ENCODE peak calls at places on chromosomes 13 and 19, in eight cellular contexts. L is ascending aorta, R is SK-N-SH, A is left lung, G is heart left ventricle, O is thoracic aorta, T is heart right ventricle, P is lower lobe of right lung. B is an unnamed sample.

GRCh38 chr13:40662866-40663265 is 3.6 kb downstream of the FOXO1 start:
- DNase-seq in L (no peak), A (no peak), T (no peak), P (no peak), O (no peak), G (no peak), R (no peak), B (no peak)

GRCh38 chr19:45171211-45171623 is 6.8 kb downstream of the TRAPPC6A start:
- DNase-seq in O (no peak), L (no peak), G (no peak), T (no peak), R (no peak), A (no peak), P (no peak), B (no peak)

GRCh38 chr19:56105090-56105701 is 15.9 kb downstream of the ZNF787 start:
- DNase-seq in P (peak), T (peak), L (peak), R (no peak), O (peak), A (peak), G (peak), B (peak)

GRCh38 chr19:35207391-35207871 is 21.1 kb downstream of the FAM187B start:
- DNase-seq in R (no peak), A (no peak), P (no peak), T (no peak), O (no peak), G (no peak), L (no peak), B (no peak)

GRCh38 chr19:15280915-15281683 is 48.9 kb upstream of the EPHX3 start:
- DNase-seq in A (peak), G (peak), P (peak), O (no peak), T (peak), L (peak), R (peak), B (peak)

GRCh38 chr19:32196690-32197420 is 148.6 kb upstream of the ZNF507 start:
- DNase-seq in R (no peak), G (no peak), P (no peak), L (no peak), O (no peak), A (no peak), T (no peak), B (no peak)

GRCh38 chr13:19772306-19772705 is 10.4 kb downstream of the PSPC1 start:
- DNase-seq in A (no peak), L (peak), O (no peak), G (no peak), R (no peak), P (no peak), T (no peak), B (no peak)

GRCh38 chr13:55432814-55433213 is 1707.9 kb upstream of the PRR20A start:
- DNase-seq in L (no peak), R (no peak), T (no peak), A (no peak), G (no peak), O (no peak), P (no peak), B (no peak)

GRCh38 chr19:49212302-49212701 is 54.7 kb downstream of the TRPM4 start:
- DNase-seq in P (no peak), T (no peak), L (no peak), A (no peak), G (no peak), O (no peak), R (no peak), B (no peak)

GRCh38 chr19:35718345-35719041 is 690 bp downstream of the KMT2B start:
- DNase-seq in O (no peak), T (peak), G (no peak), A (peak), P (peak), R (peak), L (peak), B (peak)

GRCh38 chr19:38511074-38511708 is 77.7 kb downstream of the RYR1 start:
- DNase-seq in T (no peak), G (no peak), A (peak), P (no peak), R (no peak), O (no peak), L (no peak), B (no peak)

GRCh38 chr19:40411125-40411842 is 1.9 kb downstream of the PRX start:
- DNase-seq in G (peak), L (no peak), T (peak), A (no peak), O (no peak), P (no peak), R (peak), B (no peak)

GRCh38 chr19:6963937-6964336 is 57.3 kb downstream of the MBD3L2B start:
- DNase-seq in O (no peak), L (no peak), R (no peak), A (no peak), P (no peak), G (no peak), T (no peak), B (no peak)

GRCh38 chr19:7636691-7637373 is at the start of gene STXBP2:
- DNase-seq in L (peak), P (peak), T (peak), A (peak), R (peak), G (no peak), O (no peak), B (no peak)

GRCh38 chr19:2231621-2232221 is 4.4 kb downstream of the PLEKHJ1 start:
- DNase-seq in L (no peak), T (no peak), G (no peak), O (no peak), R (peak), A (no peak), P (no peak), B (peak)

GRCh38 chr13:71867101-71867814 is at the start of gene DACH1:
- DNase-seq in O (no peak), R (peak), A (peak), L (peak), P (peak), G (peak), T (peak), B (peak)

GRCh38 chr19:4454621-4454951 is 3.0 kb downstream of the UBXN6 start:
- DNase-seq in T (no peak), P (no peak), O (no peak), R (no peak), L (no peak), A (no peak), G (no peak), B (no peak)
- H3K27ac ChIP-seq in T (no peak), P (no peak), O (no peak), R (no peak), L (no peak), A (no peak), G (peak), B (no peak)

GRCh38 chr19:46371371-46371901 is 24.5 kb downstream of the PPP5C start:
- DNase-seq in G (no peak), A (peak), O (no peak), P (no peak), R (no peak), L (peak), T (no peak), B (no peak)

GRCh38 chr19:46374526-46375475 is 27.9 kb downstream of the PPP5C start:
- DNase-seq in P (no peak), R (no peak), T (no peak), A (peak), O (no peak), G (no peak), L (peak), B (no peak)

GRCh38 chr19:46369817-46370216 is 22.9 kb downstream of the PPP5C start:
- DNase-seq in L (no peak), O (no peak), R (no peak), G (no peak), P (no peak), A (peak), T (no peak), B (no peak)

GRCh38 chr19:46373573-46374359 is 26.9 kb downstream of the PPP5C start:
- DNase-seq in G (peak), R (peak), A (peak), T (peak), O (peak), P (peak), L (peak), B (peak)

GRCh38 chr19:46372901-46373572 is 26.1 kb downstream of the PPP5C start:
- DNase-seq in R (no peak), G (no peak), O (no peak), P (no peak), T (no peak), A (peak), L (peak), B (peak)
- TF ChIP-seq CTCF in R (peak), G (no peak), O (peak), P (no peak), T (peak), A (no peak), L (peak), B (no peak)

GRCh38 chr19:41898235-41898634 is 15.3 kb downstream of the ARHGEF1 start:
- DNase-seq in G (no peak), T (no peak), P (no peak), R (no peak), A (peak), O (no peak), L (no peak), B (no peak)

GRCh38 chr19:41895745-41896580 is 13.0 kb downstream of the ARHGEF1 start:
- DNase-seq in R (no peak), O (no peak), A (no peak), P (no peak), G (no peak), L (no peak), T (no peak), B (no peak)

GRCh38 chr19:41896581-41896942 is 13.6 kb downstream of the ARHGEF1 start:
- DNase-seq in T (no peak), P (no peak), L (no peak), A (no peak), R (no peak), O (no peak), G (no peak), B (no peak)

GRCh38 chr19:41897820-41898219 is 14.8 kb downstream of the ARHGEF1 start:
- DNase-seq in P (no peak), O (no peak), A (peak), T (no peak), L (no peak), G (no peak), R (no peak), B (no peak)

DNA sequence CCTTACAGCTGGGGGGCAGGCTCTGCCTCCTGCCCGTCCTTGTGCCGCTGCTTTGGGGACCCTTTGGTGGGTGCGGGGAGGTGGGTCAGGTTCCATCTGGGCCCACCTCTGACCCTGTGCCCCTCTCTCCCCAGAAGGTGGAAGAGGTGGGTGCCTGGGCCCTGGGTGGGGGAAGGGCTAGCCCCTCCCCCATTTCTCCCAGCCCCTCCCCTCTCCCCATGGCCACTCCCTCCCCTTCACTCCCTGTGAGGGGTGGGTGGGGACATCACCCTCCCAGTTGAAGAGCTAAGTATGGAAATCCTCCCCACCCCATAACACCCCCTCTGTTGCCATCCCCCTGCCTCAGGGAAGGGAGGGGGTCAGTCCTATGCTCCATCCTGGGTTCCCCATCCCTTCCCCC is 14.2 kb downstream of the ARHGEF1 start:
- DNase-seq in T (no peak), R (no peak), P (no peak), A (no peak), L (no peak), G (no peak), O (no peak), B (no peak)
- H3K27ac ChIP-seq in T (no peak), R (no peak), P (no peak), A (no peak), L (no peak), G (no peak), O (no peak), B (no peak)

DNA sequence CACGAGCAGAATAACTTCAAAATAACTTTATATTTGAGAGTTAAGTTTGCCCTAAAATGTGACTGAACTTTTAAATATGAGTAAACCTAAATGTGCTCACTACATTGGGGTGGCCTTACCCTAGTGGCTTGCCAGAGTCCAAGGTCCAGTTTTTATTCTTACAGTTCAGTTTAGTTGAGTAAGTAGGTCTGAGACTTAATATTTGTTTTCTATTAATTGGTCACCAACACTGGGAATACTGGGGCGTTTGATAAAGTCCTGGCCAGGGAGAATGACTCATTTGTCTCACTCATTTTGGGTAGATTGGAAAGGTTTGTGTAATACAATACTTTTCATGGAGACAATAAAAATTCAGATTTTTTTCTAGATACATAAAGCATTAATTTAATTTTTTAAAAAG is 127.8 kb upstream of the SPATA13 start:
- DNase-seq in R (no peak), A (no peak), O (no peak), T (no peak), G (no peak), P (no peak), L (peak), B (no peak)
- TF ChIP-seq CTCF in R (no peak), A (no peak), O (no peak), T (no peak), G (no peak), P (no peak), L (no peak), B (no peak)

GRCh38 chr13:39373108-39373507 is 229.9 kb downstream of the LHFPL6 start:
- DNase-seq in P (no peak), A (no peak), O (no peak), T (no peak), G (no peak), R (no peak), L (no peak), B (no peak)

GRCh38 chr13:39365879-39366278 is 237.1 kb downstream of the LHFPL6 start:
- DNase-seq in R (no peak), O (no peak), A (no peak), G (no peak), T (no peak), L (no peak), P (no peak), B (no peak)

GRCh38 chr13:39370554-39370953 is 232.4 kb downstream of the LHFPL6 start:
- DNase-seq in T (peak), L (peak), R (no peak), G (peak), O (no peak), A (no peak), P (no peak), B (no peak)

GRCh38 chr13:39369161-39369890 is 233.7 kb downstream of the LHFPL6 start:
- DNase-seq in R (no peak), P (no peak), T (no peak), G (no peak), A (no peak), L (no peak), O (no peak), B (no peak)

DNA sequence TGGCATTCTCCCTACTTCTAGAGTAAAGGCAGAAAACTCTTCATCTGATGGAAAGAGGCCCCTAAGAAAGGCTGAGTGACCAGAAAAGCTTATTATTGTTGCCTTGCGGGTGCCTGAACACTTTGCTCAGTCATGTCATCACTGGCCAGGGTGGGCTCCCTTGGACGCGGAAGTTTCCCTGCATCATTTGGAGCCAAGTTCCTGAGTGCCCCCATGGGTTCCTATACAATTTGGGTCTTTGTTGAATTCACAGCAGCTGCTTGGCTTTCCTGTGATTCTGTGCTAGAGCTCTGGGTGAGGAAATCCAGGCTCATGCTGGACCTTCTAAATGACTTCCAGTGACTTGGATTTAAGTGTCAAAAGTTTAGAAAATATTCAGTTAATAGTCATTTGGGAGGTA is 232.9 kb downstream of the LHFPL6 start:
- DNase-seq in G (no peak), A (no peak), T (no peak), O (no peak), L (no peak), P (no peak), R (no peak), B (no peak)
- H3K27ac ChIP-seq in G (peak), A (no peak), T (peak), O (peak), L (peak), P (no peak), R (no peak), B (no peak)

B was measured in dorsolateral prefrontal cortex.